ENCODE peak calls at places on chromosomes 1 and 21, in four cellular contexts. One of them, this sample, is unnamed.

GRCh38 chr1:179817789-179818188 is 59.8 kb downstream of the TOR1AIP2 start:
- DNase-seq in GM23248: peak
- DNase-seq in left ventricle myocardium superior: peak
- DNase-seq in HT-29: no peak
- DNase-seq in this sample: no peak

GRCh38 chr1:201597551-201598230 is 58.8 kb downstream of the NAV1 start:
- DNase-seq in GM23248: no peak
- DNase-seq in left ventricle myocardium superior: peak
- DNase-seq in HT-29: peak
- DNase-seq in this sample: no peak

GRCh38 chr1:94104127-94104684 is 16.7 kb downstream of the ABCA4 start:
- DNase-seq in GM23248: no peak
- DNase-seq in left ventricle myocardium superior: no peak
- DNase-seq in HT-29: no peak
- DNase-seq in this sample: no peak

GRCh38 chr1:157301477-157302198 is 163.4 kb upstream of the ETV3 start:
- DNase-seq in GM23248: no peak
- DNase-seq in left ventricle myocardium superior: no peak
- DNase-seq in HT-29: no peak
- DNase-seq in this sample: no peak

GRCh38 chr1:94020764-94021579 is 100.0 kb downstream of the ABCA4 start:
- DNase-seq in GM23248: peak
- DNase-seq in left ventricle myocardium superior: no peak
- DNase-seq in HT-29: no peak
- DNase-seq in this sample: no peak

GRCh38 chr1:44270666-44271628 is 57.7 kb downstream of the DMAP1 start:
- DNase-seq in GM23248: peak
- DNase-seq in left ventricle myocardium superior: no peak
- DNase-seq in HT-29: no peak
- DNase-seq in this sample: no peak

GRCh38 chr1:116154536-116154935 is 43.3 kb downstream of the MAB21L3 start:
- DNase-seq in GM23248: no peak
- DNase-seq in left ventricle myocardium superior: no peak
- DNase-seq in HT-29: no peak
- DNase-seq in this sample: no peak

GRCh38 chr1:115647507-115647906 is 5.7 kb downstream of the VANGL1 start:
- DNase-seq in GM23248: no peak
- DNase-seq in left ventricle myocardium superior: no peak
- DNase-seq in HT-29: no peak
- DNase-seq in this sample: no peak

GRCh38 chr1:234985531-234986294 is 142.9 kb downstream of the TOMM20 start:
- DNase-seq in GM23248: no peak
- DNase-seq in left ventricle myocardium superior: no peak
- DNase-seq in HT-29: no peak
- DNase-seq in this sample: no peak

GRCh38 chr1:204286841-204287387 is 72.8 kb downstream of the PLEKHA6 start:
- DNase-seq in GM23248: peak
- DNase-seq in left ventricle myocardium superior: peak
- DNase-seq in HT-29: peak
- DNase-seq in this sample: no peak

GRCh38 chr1:152884966-152885624 is 7.0 kb downstream of the SMCP start:
- DNase-seq in GM23248: peak
- DNase-seq in left ventricle myocardium superior: no peak
- DNase-seq in HT-29: no peak
- DNase-seq in this sample: no peak

GRCh38 chr1:173162601-173163000 is 44.5 kb downstream of the TNFSF4 start:
- DNase-seq in GM23248: no peak
- DNase-seq in left ventricle myocardium superior: no peak
- DNase-seq in HT-29: no peak
- DNase-seq in this sample: no peak

GRCh38 chr1:29752141-29752540 is 515.8 kb downstream of the PTPRU start:
- DNase-seq in GM23248: no peak
- DNase-seq in left ventricle myocardium superior: no peak
- DNase-seq in HT-29: no peak
- DNase-seq in this sample: no peak

GRCh38 chr1:12150456-12151200 is 16.2 kb upstream of the TNFRSF1B start:
- DNase-seq in GM23248: no peak
- DNase-seq in left ventricle myocardium superior: no peak
- DNase-seq in HT-29: no peak
- DNase-seq in this sample: no peak

GRCh38 chr21:41678016-41678935 is 88.6 kb downstream of the RIPK4 start:
- DNase-seq in GM23248: peak
- DNase-seq in left ventricle myocardium superior: no peak
- DNase-seq in HT-29: peak
- DNase-seq in this sample: no peak

GRCh38 chr1:75062111-75062510 is 72.1 kb upstream of the LHX8 start:
- DNase-seq in GM23248: no peak
- DNase-seq in left ventricle myocardium superior: no peak
- DNase-seq in HT-29: no peak
- DNase-seq in this sample: no peak

GRCh38 chr1:22628698-22629444 is 7.6 kb upstream of the C1QA start:
- DNase-seq in GM23248: no peak
- DNase-seq in left ventricle myocardium superior: no peak
- DNase-seq in HT-29: no peak
- DNase-seq in this sample: no peak

GRCh38 chr1:157703981-157704380 is 3.4 kb upstream of the FCRL3 start:
- DNase-seq in GM23248: no peak
- DNase-seq in left ventricle myocardium superior: no peak
- DNase-seq in HT-29: no peak
- DNase-seq in this sample: no peak

GRCh38 chr21:45868086-45868485 is 113.5 kb upstream of the COL6A1 start:
- DNase-seq in GM23248: no peak
- DNase-seq in left ventricle myocardium superior: no peak
- DNase-seq in HT-29: no peak
- DNase-seq in this sample: no peak

GRCh38 chr1:165353731-165354671 is 2.5 kb downstream of the LMX1A start:
- DNase-seq in GM23248: no peak
- DNase-seq in left ventricle myocardium superior: no peak
- DNase-seq in HT-29: no peak
- DNase-seq in this sample: no peak

GRCh38 chr1:14390816-14391215 is 207.7 kb upstream of the KAZN start:
- DNase-seq in GM23248: no peak
- DNase-seq in left ventricle myocardium superior: no peak
- DNase-seq in HT-29: no peak
- DNase-seq in this sample: no peak

GRCh38 chr1:15046487-15047165 is 106.9 kb upstream of the TMEM51 start:
- DNase-seq in GM23248: peak
- DNase-seq in left ventricle myocardium superior: peak
- DNase-seq in HT-29: peak
- DNase-seq in this sample: peak

GRCh38 chr1:225427249-225428065 is at the start of gene LBR:
- DNase-seq in GM23248: peak
- DNase-seq in left ventricle myocardium superior: peak
- DNase-seq in HT-29: peak
- DNase-seq in this sample: no peak

GRCh38 chr21:45528981-45529784 is 13.1 kb downstream of the SLC19A1 start:
- DNase-seq in GM23248: no peak
- DNase-seq in left ventricle myocardium superior: peak
- DNase-seq in HT-29: no peak
- DNase-seq in this sample: no peak

GRCh38 chr1:35590476-35591040 is 17.4 kb downstream of the TFAP2E start:
- DNase-seq in GM23248: no peak
- DNase-seq in left ventricle myocardium superior: no peak
- DNase-seq in HT-29: no peak
- DNase-seq in this sample: no peak

GRCh38 chr1:99818063-99818699 is 32.0 kb upstream of the AGL start:
- DNase-seq in GM23248: peak
- DNase-seq in left ventricle myocardium superior: no peak
- DNase-seq in HT-29: no peak
- DNase-seq in this sample: no peak

GRCh38 chr21:42484966-42485365 is 11.1 kb downstream of the RSPH1 start:
- DNase-seq in GM23248: no peak
- DNase-seq in left ventricle myocardium superior: no peak
- DNase-seq in HT-29: no peak
- DNase-seq in this sample: no peak

GRCh38 chr1:17930635-17931034 is 175.5 kb downstream of the ACTL8 start:
- DNase-seq in GM23248: no peak
- DNase-seq in left ventricle myocardium superior: peak
- DNase-seq in HT-29: no peak
- DNase-seq in this sample: no peak

GRCh38 chr1:39735731-39736130 is 3.0 kb upstream of the PPIE start:
- DNase-seq in GM23248: no peak
- DNase-seq in left ventricle myocardium superior: no peak
- DNase-seq in HT-29: no peak
- DNase-seq in this sample: no peak

GRCh38 chr1:32263744-32264143 is 12.7 kb downstream of the LCK start:
- DNase-seq in GM23248: no peak
- DNase-seq in left ventricle myocardium superior: no peak
- DNase-seq in HT-29: no peak
- DNase-seq in this sample: no peak

GRCh38 chr1:69055223-69055622 is 512.5 kb upstream of the LRRC7 start:
- DNase-seq in GM23248: no peak
- DNase-seq in left ventricle myocardium superior: no peak
- DNase-seq in HT-29: no peak
- DNase-seq in this sample: no peak

GRCh38 chr1:89781494-89782126 is 39.2 kb upstream of the LRRC8D start:
- DNase-seq in GM23248: no peak
- DNase-seq in left ventricle myocardium superior: no peak
- DNase-seq in HT-29: no peak
- DNase-seq in this sample: no peak

GRCh38 chr1:32250893-32251716 is at the start of gene LCK:
- DNase-seq in GM23248: no peak
- DNase-seq in left ventricle myocardium superior: no peak
- DNase-seq in HT-29: no peak
- DNase-seq in this sample: no peak

GRCh38 chr1:2073382-2074230 is 23.4 kb downstream of the PRKCZ start:
- DNase-seq in GM23248: peak
- DNase-seq in left ventricle myocardium superior: no peak
- DNase-seq in HT-29: no peak
- DNase-seq in this sample: peak

GRCh38 chr1:206700445-206701036 is 15.8 kb downstream of the MAPKAPK2 start:
- DNase-seq in GM23248: peak
- DNase-seq in left ventricle myocardium superior: no peak
- DNase-seq in HT-29: no peak
- DNase-seq in this sample: no peak

GRCh38 chr1:89842547-89843278 is 21.9 kb downstream of the LRRC8D start:
- DNase-seq in GM23248: peak
- DNase-seq in left ventricle myocardium superior: peak
- DNase-seq in HT-29: no peak
- DNase-seq in this sample: no peak

GRCh38 chr1:88998716-88999115 is 6.3 kb upstream of the KYAT3 start:
- DNase-seq in GM23248: peak
- DNase-seq in left ventricle myocardium superior: no peak
- DNase-seq in HT-29: peak
- DNase-seq in this sample: no peak

GRCh38 chr1:113109908-113110554 is 37.0 kb downstream of the LRIG2 start:
- DNase-seq in GM23248: peak
- DNase-seq in left ventricle myocardium superior: no peak
- DNase-seq in HT-29: no peak
- DNase-seq in this sample: no peak